ENCODE peak calls at places on chromosomes 3 and 15, in ten cellular contexts. U, I, V, W, Q, Z, N, J, C and E are unnamed samples.

GRCh38 chr3:128432301-128432897 is 34.3 kb downstream of the DNAJB8 start:
- DNase-seq in I (no peak), C (no peak), Q (no peak), N (no peak), W (no peak), U (peak), V (no peak), Z (no peak), J (no peak), E (no peak)

GRCh38 chr3:188286087-188286513 is 132.1 kb downstream of the LPP start:
- DNase-seq in Z (no peak), V (peak), Q (peak), I (peak), J (peak), W (peak), N (no peak), U (no peak), C (peak), E (no peak)

GRCh38 chr3:149245738-149246451 is 24.3 kb upstream of the CP start:
- DNase-seq in V (no peak), N (no peak), Z (no peak), Q (no peak), I (peak), U (no peak), W (no peak), J (peak), C (peak), E (no peak)

GRCh38 chr3:105555206-105555605 is 188.5 kb downstream of the ALCAM start:
- DNase-seq in N (no peak), V (no peak), I (no peak), W (no peak), J (no peak), Z (no peak), U (no peak), Q (no peak), C (no peak), E (no peak)

GRCh38 chr3:187263270-187263669 is 28.3 kb downstream of the MASP1 start:
- DNase-seq in I (no peak), V (no peak), U (no peak), W (no peak), J (peak), Z (no peak), C (no peak), Q (no peak), N (no peak), E (no peak)

GRCh38 chr3:13785351-13785750 is 94.5 kb downstream of the WNT7A start:
- DNase-seq in U (no peak), Z (no peak), I (no peak), J (no peak), W (no peak), V (no peak), Q (no peak), C (no peak), N (no peak), E (no peak)

GRCh38 chr3:113245775-113246174 is 34.4 kb downstream of the BOC start:
- DNase-seq in Q (no peak), U (no peak), I (no peak), V (peak), W (no peak), J (no peak), Z (no peak), N (no peak), C (no peak), E (no peak)

GRCh38 chr3:61894988-61895935 is 333.9 kb downstream of the PTPRG start:
- DNase-seq in I (peak), W (peak), Q (peak), C (peak), V (peak), N (no peak), U (no peak), J (peak), Z (no peak), E (peak)

GRCh38 chr3:49295489-49296058 is 18.5 kb upstream of the C3orf62 start:
- DNase-seq in U (peak), W (no peak), Z (peak), V (peak), Q (no peak), I (no peak), C (no peak), J (peak), N (peak), E (no peak)

GRCh38 chr3:38562467-38562925 is 66.4 kb downstream of the EXOG start:
- DNase-seq in J (no peak), C (no peak), W (no peak), Z (no peak), V (no peak), I (no peak), N (no peak), Q (no peak), U (peak), E (no peak)

GRCh38 chr15:52139599-52140462 is 27.3 kb upstream of the BCL2L10 start:
- DNase-seq in N (peak), J (peak), Q (no peak), W (peak), V (peak), U (peak), I (no peak), Z (peak), C (peak), E (peak)

GRCh38 chr3:48502121-48502520 is 1.9 kb downstream of the SHISA5 start:
- DNase-seq in I (no peak), N (no peak), W (no peak), V (no peak), U (no peak), C (no peak), Z (no peak), J (no peak), Q (no peak), E (no peak)

GRCh38 chr15:85297537-85297936 is 82.9 kb upstream of the AKAP13 start:
- DNase-seq in J (no peak), Q (no peak), W (no peak), N (no peak), I (no peak), C (no peak), Z (no peak), U (no peak), V (no peak), E (no peak)
- TF ChIP-seq CTCF in J (no peak), Q (no peak), W (no peak), N (no peak), I (no peak), C (no peak), Z (no peak), U (no peak), V (no peak), E (no peak)

GRCh38 chr15:31236184-31237041 is 90.2 kb upstream of the KLF13 start:
- DNase-seq in C (peak), Z (no peak), J (peak), I (peak), N (no peak), U (no peak), Q (peak), V (peak), W (peak), E (peak)
- TF ChIP-seq CTCF in C (no peak), Z (no peak), J (no peak), I (no peak), N (no peak), U (no peak), Q (no peak), V (no peak), W (peak), E (no peak)

GRCh38 chr3:8766148-8766547 is 3.3 kb downstream of the OXTR start:
- DNase-seq in V (no peak), I (no peak), W (no peak), Q (no peak), C (no peak), U (peak), J (no peak), Z (no peak), N (no peak), E (no peak)

GRCh38 chr3:8769088-8769822 is at the start of gene OXTR:
- DNase-seq in U (peak), N (peak), V (peak), Z (peak), W (no peak), J (peak), C (peak), Q (peak), I (peak), E (no peak)

GRCh38 chr3:8768364-8769087 is 887 bp downstream of the OXTR start:
- DNase-seq in I (no peak), J (no peak), N (no peak), U (peak), Q (no peak), V (no peak), W (no peak), C (no peak), Z (no peak), E (no peak)

GRCh38 chr3:8767181-8767666 is 2.2 kb downstream of the OXTR start:
- DNase-seq in W (no peak), I (no peak), J (no peak), V (no peak), Z (no peak), U (no peak), C (no peak), Q (no peak), N (no peak), E (no peak)

GRCh38 chr3:8767667-8768363 is 1.6 kb downstream of the OXTR start:
- DNase-seq in J (peak), N (no peak), C (peak), Q (no peak), U (peak), I (no peak), V (no peak), Z (no peak), W (no peak), E (no peak)
- TF ChIP-seq CTCF in J (no peak), N (no peak), C (peak), Q (peak), U (peak), I (peak), V (no peak), Z (no peak), W (no peak), E (no peak)

DNA sequence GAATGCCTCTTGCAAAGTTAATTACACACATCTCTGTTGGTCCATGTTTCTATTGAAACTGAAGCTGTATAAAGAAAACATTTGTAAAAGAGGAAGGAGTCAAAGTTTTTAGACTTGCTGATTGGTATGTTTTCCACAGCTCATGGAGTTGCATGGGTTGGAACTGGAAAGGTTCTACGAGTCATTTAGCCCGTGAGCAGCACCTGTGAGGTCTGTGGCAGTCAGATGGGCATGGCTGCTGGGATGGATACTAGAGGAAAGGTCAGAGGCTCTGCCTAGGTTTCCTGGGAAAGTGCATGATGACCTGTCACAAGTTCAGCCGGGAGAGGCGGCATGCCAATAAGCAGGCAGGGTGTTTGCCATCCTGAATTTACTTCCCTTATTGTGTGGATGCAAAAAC is 155.4 kb downstream of the CACNA1D start:
- DNase-seq in N (no peak), V (no peak), C (no peak), Q (no peak), J (no peak), Z (no peak), I (no peak), W (no peak), U (no peak), E (no peak)
- TF ChIP-seq CTCF in N (no peak), V (no peak), C (no peak), Q (no peak), J (no peak), Z (no peak), I (no peak), W (no peak), U (no peak), E (no peak)